ENCODE peak calls at places on chromosomes 16 and 17, in five cellular contexts. Z is SHP77, L is GDM1, M is lung, N is T-helper 1 cell. E is an unnamed sample.

GRCh38 chr17:17935321-17936271 is 36.6 kb downstream of the TOM1L2 start:
- DNase-seq in Z (no peak), L (no peak), M (no peak), N (no peak), E (no peak)

GRCh38 chr17:39800540-39800939 is 62.8 kb downstream of the GRB7 start:
- DNase-seq in Z (no peak), L (no peak), M (no peak), N (peak), E (no peak)

GRCh38 chr16:85136213-85136704 is 24.0 kb upstream of the CIBAR2 start:
- DNase-seq in Z (peak), L (no peak), M (no peak), N (no peak), E (peak)

GRCh38 chr17:71267668-71268067 is 853.2 kb upstream of the SOX9 start:
- DNase-seq in Z (no peak), L (no peak), M (no peak), N (no peak), E (no peak)

GRCh38 chr17:38572665-38573365 is 32.9 kb downstream of the SRCIN1 start:
- DNase-seq in Z (peak), L (no peak), M (no peak), N (no peak), E (no peak)

GRCh38 chr16:249431-249830 is 14.8 kb downstream of the FAM234A start:
- DNase-seq in Z (no peak), L (no peak), M (no peak), N (no peak), E (no peak)

GRCh38 chr16:23131436-23131835 is 17.8 kb downstream of the USP31 start:
- DNase-seq in Z (no peak), L (no peak), M (no peak), N (no peak), E (no peak)

GRCh38 chr17:34361478-34362061 is 1.5 kb downstream of the CCL1 start:
- DNase-seq in Z (peak), L (peak), M (peak), N (peak), E (peak)

GRCh38 chr16:55909876-55910275 is 34.7 kb upstream of the CES5A start:
- DNase-seq in Z (no peak), L (no peak), M (no peak), N (no peak), E (no peak)

GRCh38 chr16:85157813-85158701 is 45.8 kb upstream of the CIBAR2 start:
- DNase-seq in Z (no peak), L (no peak), M (no peak), N (peak), E (no peak)

GRCh38 chr17:76599699-76600460 is 14.2 kb upstream of the ST6GALNAC2 start:
- DNase-seq in Z (no peak), L (peak), M (no peak), N (no peak), E (no peak)

GRCh38 chr17:59858167-59858790 is 34.5 kb downstream of the TUBD1 start:
- DNase-seq in Z (no peak), L (no peak), M (no peak), N (no peak), E (no peak)

GRCh38 chr16:82183004-82183397 is 13.0 kb upstream of the MPHOSPH6 start:
- DNase-seq in Z (no peak), L (no peak), M (no peak), N (no peak), E (no peak)

GRCh38 chr16:87832759-87833502 is 36.4 kb downstream of the SLC7A5 start:
- DNase-seq in Z (no peak), L (no peak), M (no peak), N (no peak), E (no peak)

GRCh38 chr17:78256705-78257559 is 25.5 kb downstream of the TMEM235 start:
- DNase-seq in Z (no peak), L (no peak), M (no peak), N (no peak), E (no peak)

GRCh38 chr17:7582401-7583252 is 1.0 kb upstream of the MPDU1 start:
- DNase-seq in Z (peak), L (no peak), M (peak), N (no peak), E (no peak)

GRCh38 chr16:81826523-81826922 is 47.4 kb downstream of the PLCG2 start:
- DNase-seq in Z (no peak), L (no peak), M (no peak), N (no peak), E (no peak)

GRCh38 chr17:31250229-31250628 is 46.8 kb downstream of the OMG start:
- DNase-seq in Z (no peak), L (no peak), M (no peak), N (no peak), E (no peak)

GRCh38 chr16:3175157-3176153 is 12.5 kb upstream of the OR1F1 start:
- DNase-seq in Z (peak), L (no peak), M (no peak), N (peak), E (no peak)

GRCh38 chr16:12239953-12240485 is 263.5 kb downstream of the SNX29 start:
- DNase-seq in Z (no peak), L (no peak), M (no peak), N (no peak), E (no peak)

GRCh38 chr16:30997000-30997886 is 12.2 kb downstream of the HSD3B7 start:
- DNase-seq in Z (peak), L (no peak), M (peak), N (peak), E (peak)

GRCh38 chr16:88633684-88634140 is 4.7 kb upstream of the IL17C start:
- DNase-seq in Z (peak), L (no peak), M (no peak), N (peak), E (no peak)